ENCODE peak calls at places on chromosomes 3 and 15, in eight cellular contexts. U, W, X, D, P, G, B and Z are unnamed samples.

GRCh38 chr15:81573098-81573746 is 199.2 kb upstream of the TMC3 start:
- DNase-seq in P (no peak), U (no peak), X (peak), B (no peak), G (no peak), D (no peak), W (no peak), Z (no peak)

GRCh38 chr3:107429330-107430181 is 52.3 kb downstream of the CCDC54 start:
- DNase-seq in U (peak), D (peak), X (peak), P (peak), G (peak), W (peak), B (peak), Z (peak)

GRCh38 chr15:28128036-28128435 is 28.9 kb upstream of the OCA2 start:
- DNase-seq in X (no peak), U (no peak), P (no peak), B (no peak), W (no peak), D (no peak), G (no peak), Z (no peak)

GRCh38 chr3:164465172-164465571 is 613.1 kb downstream of the SI start:
- DNase-seq in P (no peak), W (peak), B (no peak), G (no peak), U (no peak), D (peak), X (no peak), Z (peak)

GRCh38 chr15:38012894-38013293 is 78.5 kb downstream of the TMCO5A start:
- DNase-seq in B (no peak), G (no peak), D (no peak), U (no peak), X (no peak), W (no peak), P (no peak), Z (no peak)

GRCh38 chr3:29255854-29256696 is 24.8 kb upstream of the RBMS3 start:
- DNase-seq in B (no peak), P (no peak), D (no peak), G (no peak), U (no peak), X (no peak), W (peak), Z (no peak)

GRCh38 chr15:99706557-99707303 is 26.5 kb downstream of the LYSMD4 start:
- DNase-seq in X (peak), U (no peak), G (no peak), B (no peak), W (no peak), P (no peak), D (no peak), Z (no peak)

GRCh38 chr3:134030382-134030753 is 643 bp upstream of the SLCO2A1 start:
- DNase-seq in P (no peak), U (no peak), X (no peak), W (no peak), B (no peak), G (no peak), D (no peak), Z (no peak)

GRCh38 chr15:99504823-99505551 is 60.8 kb upstream of the MEF2A start:
- DNase-seq in U (no peak), G (no peak), D (peak), B (no peak), W (peak), X (peak), P (no peak), Z (no peak)

GRCh38 chr3:197700095-197700494 is 36.6 kb downstream of the RUBCN start:
- DNase-seq in X (no peak), G (no peak), W (peak), D (no peak), B (no peak), U (no peak), P (no peak), Z (peak)

GRCh38 chr15:58865420-58865880 is 68.0 kb downstream of the SLTM start:
- DNase-seq in W (peak), B (no peak), U (no peak), P (no peak), X (no peak), D (no peak), G (no peak), Z (no peak)

GRCh38 chr3:126127452-126127851 is 43.5 kb upstream of the SLC41A3 start:
- DNase-seq in G (no peak), P (no peak), X (no peak), B (peak), W (no peak), U (no peak), D (no peak), Z (no peak)

GRCh38 chr3:46517016-46517770 is 19.4 kb downstream of the RTP3 start:
- DNase-seq in X (no peak), G (peak), D (peak), B (no peak), W (peak), P (no peak), U (no peak), Z (peak)

GRCh38 chr15:40111888-40112287 is 3.2 kb upstream of the BMF start:
- DNase-seq in P (no peak), B (no peak), D (no peak), W (no peak), X (no peak), G (no peak), U (no peak), Z (no peak)

GRCh38 chr15:40112789-40113188 is 4.1 kb upstream of the BMF start:
- DNase-seq in G (no peak), B (no peak), U (no peak), X (no peak), D (no peak), W (no peak), P (no peak), Z (no peak)

GRCh38 chr15:40118473-40118872 is 9.8 kb upstream of the BMF start:
- DNase-seq in P (no peak), B (no peak), X (no peak), W (no peak), D (no peak), G (no peak), U (no peak), Z (no peak)

GRCh38 chr15:40114218-40114617 is 5.5 kb upstream of the BMF start:
- DNase-seq in G (no peak), U (no peak), B (no peak), D (no peak), P (no peak), X (peak), W (no peak), Z (no peak)

DNA sequence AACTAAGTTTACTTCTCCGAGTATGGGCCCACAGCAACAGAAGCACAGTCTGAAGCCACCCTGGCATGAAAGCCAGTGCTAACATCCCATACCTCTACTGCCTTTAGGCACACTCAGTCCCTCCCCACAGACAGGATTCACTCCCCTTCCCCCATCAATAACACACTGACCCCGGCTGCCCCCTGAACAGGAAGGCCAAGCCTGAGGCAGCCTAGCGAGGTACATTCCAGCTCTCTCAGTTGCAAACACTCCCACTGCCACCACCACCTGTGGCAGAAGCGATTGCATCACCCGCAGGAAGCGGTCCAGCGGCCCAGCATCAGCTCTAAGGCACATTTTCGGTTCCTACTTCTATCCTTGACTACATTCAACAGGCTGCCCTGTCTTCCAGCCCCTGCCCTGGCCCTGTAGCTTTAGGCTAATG is 7.0 kb upstream of the BMF start:
- DNase-seq in D (no peak), U (peak), P (no peak), G (no peak), X (peak), B (peak), W (peak), Z (no peak)
- H3K4me3 ChIP-seq in D (no peak), U (no peak), P (no peak), G (no peak), X (no peak), B (no peak), W (no peak), Z (no peak)

GRCh38 chr3:77320514-77320913 is 280.6 kb downstream of the ROBO2 start:
- DNase-seq in X (peak), B (no peak), U (no peak), P (no peak), W (peak), D (peak), G (no peak), Z (peak)
- TF ChIP-seq CTCF in X (peak), B (peak), U (peak), P (peak), W (peak), D (peak), G (peak), Z (peak)

GRCh38 chr3:34009480-34009844 is 211.0 kb downstream of the PDCD6IP start:
- DNase-seq in X (no peak), W (peak), D (no peak), B (no peak), U (no peak), G (no peak), P (no peak), Z (peak)

GRCh38 chr3:34013818-34014576 is 215.6 kb downstream of the PDCD6IP start:
- DNase-seq in B (no peak), W (no peak), P (no peak), G (no peak), U (no peak), X (no peak), D (no peak), Z (no peak)

GRCh38 chr3:34008836-34009479 is 210.5 kb downstream of the PDCD6IP start:
- DNase-seq in X (no peak), D (no peak), P (no peak), G (no peak), B (no peak), W (no peak), U (no peak), Z (no peak)

GRCh38 chr3:34011171-34012101 is 213.0 kb downstream of the PDCD6IP start:
- DNase-seq in X (peak), P (no peak), U (no peak), W (peak), D (no peak), G (no peak), B (no peak), Z (peak)

DNA sequence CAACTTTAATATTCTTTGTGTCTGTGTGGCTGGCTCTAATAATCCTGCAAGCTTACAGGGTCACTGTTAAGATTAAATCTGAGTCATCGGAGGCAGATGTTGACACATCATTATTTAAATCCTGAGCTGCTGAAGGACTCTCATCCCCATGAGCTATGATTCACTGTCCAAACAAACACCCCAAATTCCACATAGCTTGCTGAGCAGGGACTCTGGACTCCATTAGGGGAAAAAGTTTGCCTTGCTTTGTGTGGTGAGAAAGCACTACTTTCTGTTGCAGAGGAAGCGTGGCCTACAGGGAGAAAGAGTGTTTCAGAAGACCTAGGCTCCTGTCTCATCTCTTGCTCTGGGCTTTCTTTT is 213.7 kb downstream of the PDCD6IP start:
- DNase-seq in D (peak), P (peak), X (no peak), W (peak), G (peak), U (no peak), B (no peak), Z (peak)
- H3K4me3 ChIP-seq in D (no peak), P (no peak), X (no peak), W (no peak), G (no peak), U (no peak), B (no peak), Z (no peak)

GRCh38 chr15:48285329-48286214 is 45.7 kb upstream of the DUT start:
- DNase-seq in X (peak), B (no peak), W (peak), P (peak), U (peak), D (peak), G (peak), Z (peak)

GRCh38 chr15:48282186-48282585 is 49.0 kb upstream of the DUT start:
- DNase-seq in W (peak), D (peak), G (no peak), P (no peak), B (no peak), U (no peak), X (no peak), Z (no peak)

GRCh38 chr15:48279608-48280007 is 51.6 kb upstream of the DUT start:
- DNase-seq in U (no peak), G (no peak), X (no peak), W (no peak), P (no peak), B (no peak), D (no peak), Z (no peak)

GRCh38 chr15:48283361-48284157 is 47.7 kb upstream of the DUT start:
- DNase-seq in W (peak), D (no peak), B (no peak), X (no peak), U (no peak), P (no peak), G (no peak), Z (no peak)

DNA sequence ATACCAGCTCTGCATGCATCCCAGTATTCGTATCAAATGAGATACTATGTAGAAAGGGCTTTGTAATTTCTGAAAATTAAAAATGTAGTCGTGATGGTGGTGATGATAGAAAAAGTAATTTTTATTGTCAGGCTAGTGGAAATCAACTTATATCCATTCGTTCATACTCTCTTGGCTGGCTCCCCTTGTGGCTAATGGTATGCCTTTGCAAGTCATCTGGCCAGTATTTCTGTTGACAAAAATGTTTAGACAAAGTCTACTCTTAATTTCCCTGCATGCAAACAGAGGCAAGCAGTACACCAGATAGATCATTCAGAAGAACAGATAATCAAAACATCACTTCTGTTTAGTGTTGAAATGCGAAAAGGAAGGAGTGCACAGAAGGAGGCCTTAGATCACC is 49.6 kb upstream of the DUT start:
- DNase-seq in P (no peak), W (no peak), D (no peak), U (no peak), B (no peak), X (no peak), G (no peak), Z (no peak)
- TF ChIP-seq CTCF in P (no peak), W (no peak), D (peak), U (no peak), B (no peak), X (no peak), G (no peak), Z (no peak)

GRCh38 chr3:30895329-30895728 is 868 bp upstream of the GADL1 start:
- DNase-seq in X (no peak), U (no peak), G (no peak), B (no peak), W (no peak), D (no peak), P (no peak), Z (no peak)
- H3K4me3 ChIP-seq in X (no peak), U (no peak), G (no peak), B (no peak), W (no peak), D (no peak), P (peak), Z (no peak)